ENCODE peak calls at places on chromosomes 13 and 19, in six cellular contexts. E is spleen, K is prostate gland, M is breast epithelium, D is tibial nerve, J is body of pancreas. X is an unnamed sample.

GRCh38 chr13:105441406-105441805 is 1094.1 kb downstream of the EFNB2 start:
- DNase-seq in K (no peak), E (no peak), J (no peak), M (no peak), D (no peak), X (no peak)

GRCh38 chr13:108270442-108270841 is 924 bp downstream of the TNFSF13B start:
- DNase-seq in D (no peak), J (no peak), K (no peak), M (no peak), E (peak; percentile 68), X (peak; percentile 63)

GRCh38 chr19:6801397-6802086 is 29.0 kb downstream of the VAV1 start:
- DNase-seq in J (peak; percentile 46), M (peak; percentile 21), E (peak; percentile 96), D (peak; percentile 61), K (peak; percentile 22), X (peak; percentile 93)

GRCh38 chr13:26914624-26915023 is 154.0 kb upstream of the GPR12 start:
- DNase-seq in J (no peak), E (no peak), K (no peak), D (no peak), M (no peak), X (peak; percentile 72)

GRCh38 chr13:60226507-60226906 is 62.8 kb upstream of the DIAPH3 start:
- DNase-seq in D (no peak), M (no peak), K (no peak), J (peak; percentile 53), E (no peak), X (peak; percentile 36)

GRCh38 chr19:16001481-16002312 is 52.9 kb downstream of the OR10H4 start:
- DNase-seq in K (peak; percentile 15), J (peak; percentile 28), D (peak; percentile 16), E (no peak), M (no peak), X (peak; percentile 81)

GRCh38 chr19:36256853-36257511 is 42.1 kb downstream of the ZNF146 start:
- DNase-seq in M (no peak), K (no peak), E (no peak), D (no peak), J (no peak), X (no peak)

GRCh38 chr13:109344552-109345157 is 441.7 kb downstream of the IRS2 start:
- DNase-seq in E (no peak), M (no peak), D (no peak), J (no peak), K (no peak), X (no peak)

GRCh38 chr19:34881982-34882381 is 44.7 kb upstream of the ZNF30 start:
- DNase-seq in J (no peak), E (no peak), D (no peak), K (peak; percentile 35), M (no peak), X (peak; percentile 30)

GRCh38 chr13:67971291-67971690 is 741.2 kb upstream of the PCDH9 start:
- DNase-seq in K (no peak), J (no peak), M (no peak), D (no peak), E (no peak), X (no peak)

GRCh38 chr13:45297456-45298205 is 43.4 kb downstream of the TPT1 start:
- DNase-seq in E (no peak), D (no peak), J (no peak), K (no peak), M (no peak), X (no peak)
- H3K4me3 ChIP-seq in E (no peak overlapping the region), D (no peak overlapping the region), J (no peak overlapping the region), K (no peak overlapping the region), M (no peak overlapping the region), X (no peak overlapping the region)

GRCh38 chr19:21697171-21697570 is 70.2 kb downstream of the ZNF100 start:
- DNase-seq in D (no peak), K (no peak), E (no peak), J (no peak), M (no peak), X (no peak)
- TF ChIP-seq POLR2A in D (no peak), K (no peak), E (no peak), J (no peak), M (no peak), X (no peak)

GRCh38 chr13:45718063-45718462 is 15.9 kb downstream of the CBY2 start:
- DNase-seq in K (no peak), J (no peak), M (no peak), E (no peak), D (no peak), X (peak; percentile 61)
- TF ChIP-seq CTCF in K (no peak), J (peak; percentile 46), M (no peak), E (no peak), D (no peak), X (peak; percentile 76)

GRCh38 chr13:112057736-112058518 is 9.0 kb upstream of the SOX1 start:
- DNase-seq in D (no peak), J (peak; percentile 21), K (no peak), M (no peak), E (peak; percentile 71), X (no peak)
- H3K4me3 ChIP-seq in D (no peak overlapping the region), J (no peak overlapping the region), K (no peak overlapping the region), M (no peak overlapping the region), E (no peak overlapping the region), X (no peak overlapping the region)

GRCh38 chr19:11563530-11563929 is 4.5 kb upstream of the ELOF1 start:
- DNase-seq in J (no peak), M (no peak), E (no peak), D (no peak), K (no peak), X (no peak)
- TF ChIP-seq POLR2A in J (no peak), M (no peak), E (no peak), D (no peak), K (no peak), X (no peak)

DNA sequence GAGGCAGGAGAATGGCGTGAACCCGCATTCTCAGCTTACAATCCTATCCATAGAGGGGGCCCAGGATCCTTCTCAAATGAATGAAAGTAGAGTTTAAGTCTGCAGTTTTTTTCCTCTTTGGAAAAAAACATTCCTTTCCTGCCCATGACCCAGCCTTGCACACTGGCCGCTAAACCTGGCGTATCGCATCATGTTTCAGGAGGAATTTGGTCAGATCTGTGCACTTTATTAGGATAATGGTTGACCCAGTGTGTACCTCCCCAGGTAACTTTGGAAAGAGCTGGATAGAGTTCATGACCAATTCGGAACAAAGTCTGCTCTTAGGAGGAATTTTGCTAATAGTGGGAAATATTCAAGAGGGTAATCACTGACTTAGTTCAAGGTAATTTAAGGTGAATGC is 46.1 kb downstream of the SIPA1L3 start:
- DNase-seq in K (no peak), J (no peak), M (no peak), D (no peak), E (no peak), X (no peak)
- TF ChIP-seq CTCF in K (no peak), J (no peak), M (no peak), D (no peak), E (no peak), X (no peak)

X was measured in NB4.